ENCODE peak calls at places on chromosomes 6 and 20, in four cellular contexts. F is fibroblast of lung, B is spleen, K is dorsolateral prefrontal cortex. M is an unnamed sample.

GRCh38 chr6:72588155-72588554 is 33.7 kb upstream of the KCNQ5 start:
- DNase-seq in F (no peak), K (no peak), B (no peak), M (no peak)

GRCh38 chr20:38862226-38862625 is 56.7 kb downstream of the PPP1R16B start:
- DNase-seq in F (no peak), K (no peak), B (no peak), M (no peak)

GRCh38 chr20:53883098-53883762 is 187.2 kb downstream of the BCAS1 start:
- DNase-seq in K (no peak), F (no peak), B (no peak), M (peak)

GRCh38 chr6:2695464-2696095 is 55.1 kb downstream of the MYLK4 start:
- DNase-seq in B (no peak), K (no peak), F (peak), M (peak)

GRCh38 chr6:119078449-119079287 is at the start of gene FAM184A:
- DNase-seq in F (peak), K (peak), B (peak), M (peak)

GRCh38 chr6:127516676-127517273 is 2.4 kb downstream of the MTCL3 start:
- DNase-seq in K (peak), F (peak), B (no peak), M (peak)

GRCh38 chr20:54110041-54110440 is 39.6 kb upstream of the BCAS1 start:
- DNase-seq in K (no peak), F (no peak), B (no peak), M (no peak)

GRCh38 chr20:44803383-44803941 is 6.9 kb downstream of the RIMS4 start:
- DNase-seq in K (no peak), B (no peak), F (no peak), M (no peak)

GRCh38 chr6:11429577-11429976 is 108.0 kb upstream of the TMEM170B start:
- DNase-seq in F (no peak), B (no peak), K (no peak), M (peak)

GRCh38 chr6:148997863-148998262 is 251.0 kb downstream of the UST start:
- DNase-seq in B (no peak), K (no peak), F (peak), M (peak)

GRCh38 chr20:35788796-35789195 is 17.0 kb downstream of the PHF20 start:
- DNase-seq in B (peak), K (no peak), F (no peak), M (no peak)

GRCh38 chr6:90319979-90320667 is 23.5 kb upstream of the BACH2 start:
- DNase-seq in B (no peak), K (no peak), F (no peak), M (no peak)

GRCh38 chr6:41226752-41227151 is 1.4 kb upstream of the TREML4 start:
- DNase-seq in F (no peak), B (no peak), K (no peak), M (no peak)

GRCh38 chr6:37882724-37883413 is 63.3 kb downstream of the ZFAND3 start:
- DNase-seq in F (peak), B (no peak), K (no peak), M (peak)

GRCh38 chr6:147508073-147508870 is at the start of gene SAMD5:
- DNase-seq in F (peak), K (no peak), B (peak), M (peak)

GRCh38 chr6:16964553-16965499 is 137.0 kb upstream of the STMND1 start:
- DNase-seq in F (peak), K (peak), B (peak), M (peak)

GRCh38 chr6:167776906-167777645 is 49.6 kb upstream of the AFDN start:
- DNase-seq in F (no peak), K (no peak), B (peak), M (no peak)

GRCh38 chr6:30684386-30685156 is 1.9 kb downstream of the PPP1R18 start:
- DNase-seq in B (peak), K (no peak), F (peak), M (peak)

GRCh38 chr20:8398289-8399051 is 266.4 kb downstream of the PLCB1 start:
- DNase-seq in B (no peak), K (no peak), F (no peak), M (no peak)

GRCh38 chr6:82458705-82459104 is 95.1 kb downstream of the TPBG start:
- DNase-seq in K (no peak), B (no peak), F (no peak), M (no peak)

GRCh38 chr20:46010491-46011405 is 2.0 kb downstream of the MMP9 start:
- DNase-seq in F (no peak), B (peak), K (no peak), M (no peak)

GRCh38 chr20:53210931-53211330 is 238.8 kb downstream of the TSHZ2 start:
- DNase-seq in F (no peak), B (no peak), K (no peak), M (no peak)

GRCh38 chr20:50260480-50261221 is 70.0 kb downstream of the CEBPB start:
- DNase-seq in F (no peak), B (no peak), K (no peak), M (no peak)

GRCh38 chr20:29119141-29119540 is 2138.3 kb upstream of the DEFB115 start:
- DNase-seq in F (no peak), B (no peak), K (no peak), M (no peak)

GRCh38 chr6:42338573-42339218 is 113.0 kb downstream of the TRERF1 start:
- DNase-seq in K (no peak), B (no peak), F (peak), M (peak)

GRCh38 chr6:100808638-100809275 is 72.4 kb downstream of the ASCC3 start:
- DNase-seq in F (peak), B (no peak), K (no peak), M (peak)

GRCh38 chr6:65072500-65072899 is 634.5 kb downstream of the EYS start:
- DNase-seq in B (no peak), F (no peak), K (no peak), M (no peak)

GRCh38 chr20:2084703-2085102 is 16.9 kb upstream of the STK35 start:
- DNase-seq in B (no peak), F (peak), K (no peak), M (no peak)

GRCh38 chr20:44118185-44119034 is 68.6 kb downstream of the JPH2 start:
- DNase-seq in F (no peak), K (no peak), B (peak), M (no peak)

GRCh38 chr20:21006611-21007010 is 99.5 kb downstream of the LINC00237 start:
- DNase-seq in K (no peak), B (no peak), F (no peak), M (no peak)

DNA sequence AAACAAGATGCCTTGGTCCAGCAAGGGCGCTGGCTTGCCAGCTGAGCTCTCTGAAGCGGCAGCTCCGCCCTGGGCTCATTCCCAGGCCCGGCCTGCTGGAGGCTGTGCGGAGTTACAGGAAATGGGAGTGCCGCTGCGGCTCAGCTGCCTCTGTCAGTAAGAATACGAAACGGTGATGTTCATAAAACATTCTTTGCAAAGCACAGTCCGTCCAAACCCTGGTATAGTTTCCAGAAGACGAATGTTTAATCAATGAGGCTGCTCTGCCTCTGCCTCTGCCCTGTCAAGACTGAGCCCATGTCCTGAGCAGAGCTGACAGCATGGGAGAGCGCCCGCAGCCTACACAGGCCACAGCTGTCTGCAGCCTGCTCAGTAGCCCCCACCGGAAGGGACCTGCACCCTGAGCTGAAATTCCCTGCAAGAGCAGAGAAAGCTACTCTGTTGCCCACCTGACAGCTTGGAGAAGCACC is 153.3 kb upstream of the SNX9 start:
- DNase-seq in K (peak), F (peak), B (peak), M (peak)
- TF ChIP-seq CTCF in K (peak), F (peak), B (no peak), M (peak)

DNA sequence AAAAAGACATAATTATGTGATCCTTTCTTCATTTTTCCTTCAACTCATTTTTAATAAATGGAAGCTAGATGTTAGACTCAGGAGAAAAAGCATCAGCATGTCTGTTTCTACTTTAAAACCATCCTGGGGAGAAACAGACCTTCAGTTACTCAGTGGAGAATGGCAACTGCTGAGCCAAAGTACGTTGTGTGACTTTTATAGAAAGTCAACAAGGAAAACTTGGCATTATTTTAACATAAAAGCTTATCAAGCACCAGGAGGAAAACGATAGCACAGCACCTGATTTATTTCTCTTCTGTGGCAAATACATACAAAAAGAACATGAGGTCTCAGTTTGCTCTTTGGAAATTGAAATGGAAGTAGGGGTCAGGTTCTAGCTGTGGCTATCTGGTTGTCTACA is 115.3 kb upstream of the RIPOR2 start:
- DNase-seq in F (no peak), B (no peak), K (no peak), M (no peak)
- H3K4me3 ChIP-seq in F (no peak), B (no peak), K (no peak), M (no peak)

GRCh38 chr6:28864321-28864923 is 59.4 kb downstream of the TRIM27 start:
- DNase-seq in F (no peak), B (no peak), K (peak), M (no peak)
- TF ChIP-seq CTCF in F (peak), B (no peak), K (no peak), M (no peak)

GRCh38 chr6:71289039-71289801 is 609 bp downstream of the OGFRL1 start:
- DNase-seq in K (no peak), F (no peak), B (peak), M (peak)

GRCh38 chr6:71290611-71291010 is 2.0 kb downstream of the OGFRL1 start:
- DNase-seq in F (no peak), B (no peak), K (no peak), M (no peak)

GRCh38 chr6:71294121-71294523 is 5.5 kb downstream of the OGFRL1 start:
- DNase-seq in K (no peak), B (no peak), F (peak), M (peak)

GRCh38 chr6:71289802-71290175 is 1.2 kb downstream of the OGFRL1 start:
- DNase-seq in K (no peak), B (no peak), F (no peak), M (no peak)

DNA sequence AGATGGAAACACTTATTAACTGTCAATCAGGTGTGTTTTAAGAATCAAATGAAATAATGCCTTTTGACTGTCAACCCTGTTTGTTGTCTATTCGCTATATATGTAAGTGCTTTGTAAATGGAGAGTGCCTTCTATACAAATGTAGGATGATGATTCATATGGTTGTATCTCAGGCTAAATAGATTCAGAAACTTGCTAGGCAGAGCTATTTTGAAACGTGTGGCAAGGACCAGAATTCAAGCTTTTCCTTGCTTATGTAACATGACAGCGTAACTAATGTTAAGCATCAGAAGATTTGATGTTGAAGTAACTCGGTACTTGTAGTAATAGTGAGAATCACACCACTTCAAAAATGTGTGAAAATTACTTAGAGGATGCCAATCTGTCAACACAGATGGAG is 3.4 kb downstream of the OGFRL1 start:
- DNase-seq in B (no peak), K (no peak), F (no peak), M (no peak)
- H3K4me3 ChIP-seq in B (no peak), K (peak), F (no peak), M (no peak)

DNA sequence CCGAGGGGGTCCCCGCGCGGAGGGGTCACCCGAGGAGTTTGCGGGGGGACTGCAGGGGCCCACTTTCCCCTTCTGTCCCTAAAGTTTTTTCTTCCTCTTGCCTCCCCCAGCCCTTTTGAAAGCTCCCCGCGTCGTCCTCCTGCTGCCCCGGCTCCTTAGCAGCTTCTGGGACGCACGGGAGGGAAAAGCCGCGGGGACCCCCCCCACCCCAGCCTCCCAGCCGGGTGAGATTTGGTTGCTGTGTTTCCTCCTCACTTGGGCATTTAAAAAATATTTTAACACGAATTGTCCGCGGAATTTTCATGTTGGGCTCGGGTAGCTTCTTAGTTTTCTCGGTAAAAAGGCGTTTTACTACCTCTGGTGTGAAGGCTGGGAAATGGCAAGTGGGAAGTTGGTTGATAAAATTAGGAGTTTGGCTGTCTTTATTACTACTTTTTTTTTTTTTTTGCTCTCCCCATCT is 614 bp downstream of the NCOA3 start:
- DNase-seq in B (no peak), F (no peak), K (no peak), M (peak)
- TF ChIP-seq CTCF in B (no peak), F (no peak), K (no peak), M (no peak)

DNA sequence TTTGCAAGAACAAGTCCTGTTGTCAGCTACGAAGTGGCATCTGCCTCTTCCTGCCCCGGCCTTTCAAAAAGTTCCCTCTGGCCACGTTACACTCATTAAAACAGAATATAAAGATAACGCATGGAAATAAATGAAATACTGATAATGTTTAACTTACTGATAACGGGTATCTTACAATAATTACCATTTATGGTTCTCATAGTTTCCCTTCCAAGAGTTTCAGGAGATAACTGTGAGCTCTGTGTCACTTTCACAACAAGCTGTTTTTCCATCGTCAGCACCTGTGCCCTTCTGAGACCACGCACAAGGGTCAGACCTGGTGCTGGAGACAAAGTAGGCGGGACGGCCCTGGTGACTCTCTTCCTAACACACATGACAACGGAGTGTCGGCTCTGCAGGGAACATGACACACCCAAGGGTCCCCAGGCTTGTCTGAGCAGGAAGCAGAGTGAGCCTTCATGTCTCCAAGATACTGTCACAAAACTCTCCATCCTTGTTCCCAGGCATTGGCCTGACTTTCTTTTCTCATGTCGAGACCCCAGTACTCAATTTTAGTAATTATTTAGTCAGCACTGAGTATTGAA is 86.2 kb upstream of the THBS2 start:
- DNase-seq in B (no peak), F (no peak), K (no peak), M (no peak)
- H3K4me3 ChIP-seq in B (no peak), F (no peak), K (no peak), M (no peak)

GRCh38 chr6:51350308-51350904 is 531.7 kb downstream of the TFAP2B start:
- DNase-seq in K (no peak), B (no peak), F (no peak), M (peak)
- TF ChIP-seq CTCF in K (peak), B (no peak), F (peak), M (peak)

GRCh38 chr20:31572042-31572700 is 32.9 kb upstream of the ID1 start:
- DNase-seq in B (no peak), F (no peak), K (no peak), M (no peak)

GRCh38 chr20:31572701-31573554 is 32.2 kb upstream of the ID1 start:
- DNase-seq in F (peak), B (peak), K (peak), M (peak)

GRCh38 chr20:31570735-31571617 is 34.1 kb upstream of the ID1 start:
- DNase-seq in B (peak), K (peak), F (no peak), M (peak)

GRCh38 chr20:31576751-31577150 is 28.3 kb upstream of the ID1 start:
- DNase-seq in K (no peak), B (no peak), F (no peak), M (no peak)

GRCh38 chr20:31573555-31574295 is 31.4 kb upstream of the ID1 start:
- DNase-seq in K (no peak), B (peak), F (no peak), M (no peak)
- H3K4me3 ChIP-seq in K (peak), B (peak), F (peak), M (peak)

GRCh38 chr6:166382933-166383816 is at the start of gene MPC1:
- DNase-seq in K (peak), B (peak), F (peak), M (peak)
- TF ChIP-seq CTCF in K (peak), B (no peak), F (no peak), M (no peak)

DNA sequence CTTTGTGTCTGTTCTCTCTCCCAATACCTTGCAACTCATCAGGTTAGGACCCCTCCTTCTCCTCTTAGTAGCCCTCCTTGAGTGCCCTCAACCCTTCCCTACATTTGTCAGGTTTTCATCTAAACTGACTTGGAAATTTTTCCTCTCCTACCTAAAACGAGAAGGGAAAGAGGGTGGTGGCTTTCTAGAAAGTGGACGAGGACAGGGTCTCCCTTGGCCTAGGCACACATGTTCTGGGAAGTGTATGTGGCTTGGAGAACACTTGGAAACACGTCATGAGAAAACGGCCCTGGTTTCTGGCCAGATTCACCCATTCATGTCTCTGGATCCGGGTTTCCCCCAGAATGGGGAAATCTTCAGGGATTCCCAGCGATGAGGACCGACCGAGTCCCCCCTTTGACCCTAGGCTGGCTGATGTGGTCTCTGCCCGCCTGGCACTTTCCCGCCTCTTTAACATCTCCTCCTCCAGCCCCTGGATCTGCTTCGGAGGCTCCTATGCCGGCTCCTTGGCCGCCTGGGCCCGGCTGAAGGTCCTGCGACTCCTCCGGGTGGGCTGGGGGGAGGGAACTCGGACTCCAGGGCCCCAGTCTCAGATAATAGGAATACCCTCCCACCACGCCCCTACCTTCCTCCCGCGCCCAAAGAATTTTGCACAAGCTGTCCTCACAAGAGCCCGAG is 2.9 kb downstream of the PRSS16 start:
- DNase-seq in K (no peak), F (no peak), B (no peak), M (no peak)
- H3K4me3 ChIP-seq in K (peak), F (no peak), B (peak), M (peak)